ENCODE peak calls at places on chromosome 5, in nine cellular contexts. B is fibroblast of lung, Q is BE2C, J is GM18507, W is left kidney, G is body of pancreas, T is AG09309, D is RCC 7860, M is H7. S is an unnamed sample.

GRCh38 chr5:8184455-8185063 is 315.6 kb downstream of the MTRR start:
- DNase-seq in W (peak; percentile 64), J (peak; percentile 20), T (no peak), Q (peak; percentile 66), B (peak; percentile 5), M (peak; percentile 56), G (peak; percentile 77), D (no peak), S (peak; percentile 75)

GRCh38 chr5:37847978-37848425 is 8.2 kb upstream of the GDNF start:
- DNase-seq in G (no peak), D (no peak), M (no peak), T (no peak), B (peak; percentile 58), Q (no peak), J (no peak), W (peak; percentile 19), S (peak; percentile 98)

GRCh38 chr5:177992466-177992865 is 3.6 kb downstream of the PROP1 start:
- DNase-seq in B (no peak), J (no peak), M (peak; percentile 42), Q (no peak), D (no peak), W (no peak), T (no peak), G (no peak), S (no peak)

GRCh38 chr5:76696254-76696653 is 19.7 kb upstream of the F2R start:
- DNase-seq in G (no peak), M (no peak), B (no peak), J (no peak), W (no peak), D (no peak), T (no peak), Q (no peak), S (no peak)

GRCh38 chr5:180606215-180606785 is 15.0 kb upstream of the SCGB3A1 start:
- DNase-seq in W (no peak), Q (no peak), M (no peak), T (no peak), B (no peak), G (no peak), J (no peak), D (no peak), S (no peak)

GRCh38 chr5:149422429-149423286 is 43.6 kb upstream of the IL17B start:
- DNase-seq in J (no peak), Q (peak; percentile 99), W (peak; percentile 98), M (peak; percentile 79), T (no peak), G (peak; percentile 42), D (no peak), B (peak; percentile 98), S (no peak)

GRCh38 chr5:179357036-179357435 is 11.8 kb upstream of the ADAMTS2 start:
- DNase-seq in Q (no peak), M (no peak), G (no peak), J (no peak), T (no peak), B (peak; percentile 78), D (no peak), W (no peak), S (no peak)

GRCh38 chr5:137190441-137190840 is 308.7 kb downstream of the SPOCK1 start:
- DNase-seq in M (no peak), W (no peak), G (no peak), D (no peak), B (no peak), J (no peak), T (peak; percentile 31), Q (no peak), S (no peak)

GRCh38 chr5:158351485-158352140 is 492.7 kb upstream of the CLINT1 start:
- DNase-seq in M (no peak), W (no peak), G (no peak), D (no peak), Q (no peak), T (no peak), J (no peak), B (no peak), S (peak; percentile 45)

GRCh38 chr5:129963359-129963758 is 59.1 kb downstream of the CHSY3 start:
- DNase-seq in W (no peak), M (no peak), T (peak; percentile 85), D (peak; percentile 19), Q (no peak), J (no peak), G (no peak), B (peak; percentile 91), S (no peak)

GRCh38 chr5:149455889-149456409 is 76.9 kb upstream of the IL17B start:
- DNase-seq in B (peak; percentile 74), W (no peak), G (no peak), J (no peak), M (no peak), D (peak; percentile 97), T (no peak), Q (no peak), S (no peak)

GRCh38 chr5:93378073-93378472 is 202.9 kb downstream of the NR2F1-AS1 start:
- DNase-seq in G (no peak), J (no peak), W (peak; percentile 69), B (peak; percentile 82), Q (no peak), M (no peak), T (peak; percentile 40), D (no peak), S (peak; percentile 93)

GRCh38 chr5:112742424-112742823 is 4.7 kb downstream of the APC start:
- DNase-seq in M (no peak), T (no peak), Q (no peak), D (peak; percentile 19), B (peak; percentile 31), G (no peak), J (no peak), W (peak; percentile 13), S (no peak)

GRCh38 chr5:76693141-76693540 is 22.8 kb upstream of the F2R start:
- DNase-seq in D (no peak), Q (no peak), W (no peak), T (no peak), B (no peak), G (no peak), M (no peak), J (no peak), S (no peak)

GRCh38 chr5:127757576-127757975 is 54.4 kb downstream of the CCDC192 start:
- DNase-seq in M (peak; percentile 43), D (peak; percentile 38), J (peak; percentile 23), B (peak; percentile 63), G (peak; percentile 58), T (peak; percentile 55), Q (no peak), W (peak; percentile 71), S (peak; percentile 71)

GRCh38 chr5:119453045-119453383 is 717 bp downstream of the HSD17B4 start:
- DNase-seq in J (no peak), B (peak; percentile 65), Q (no peak), G (peak; percentile 40), T (no peak), W (peak; percentile 57), D (no peak), M (peak; percentile 24), S (peak; percentile 74)

GRCh38 chr5:164597293-164597900 is 1092.0 kb downstream of the MAT2B start:
- DNase-seq in D (no peak), W (peak; percentile 20), T (no peak), J (no peak), M (peak; percentile 38), B (no peak), Q (peak; percentile 64), G (no peak), S (peak; percentile 51)

GRCh38 chr5:43601454-43602260 is 1.3 kb upstream of the NNT start:
- DNase-seq in B (peak; percentile 54), D (peak; percentile 65), T (no peak), Q (no peak), W (peak; percentile 56), J (no peak), M (no peak), G (no peak), S (peak; percentile 76)

GRCh38 chr5:88955403-88955802 is 72.4 kb upstream of the MEF2C start:
- DNase-seq in M (no peak), T (no peak), G (no peak), Q (no peak), D (no peak), J (no peak), W (no peak), B (no peak), S (no peak)

GRCh38 chr5:141508808-141509611 is 20.1 kb downstream of the PCDHGC5 start:
- DNase-seq in G (no peak), M (peak; percentile 91), T (peak; percentile 90), D (peak; percentile 98), Q (peak; percentile 86), B (peak; percentile 97), W (peak; percentile 97), J (no peak), S (peak; percentile 86)

GRCh38 chr5:96687812-96688453 is 25.8 kb downstream of the CAST start:
- DNase-seq in Q (no peak), G (no peak), T (no peak), M (peak; percentile 40), B (peak; percentile 83), J (no peak), W (peak; percentile 68), D (peak; percentile 17), S (peak; percentile 85)

GRCh38 chr5:53934126-53934856 is 373.9 kb downstream of the NDUFS4 start:
- DNase-seq in D (no peak), T (peak; percentile 51), Q (no peak), M (no peak), G (no peak), J (no peak), B (peak; percentile 28), W (peak; percentile 58), S (no peak)

GRCh38 chr5:139473105-139473504 is 2.3 kb downstream of the SMIM33 start:
- DNase-seq in J (no peak), B (no peak), Q (no peak), G (no peak), M (peak; percentile 86), T (no peak), D (no peak), W (peak; percentile 89), S (peak; percentile 52)

GRCh38 chr5:168211245-168211644 is 80.2 kb upstream of the WWC1 start:
- DNase-seq in G (no peak), M (no peak), J (no peak), T (no peak), Q (no peak), W (no peak), D (no peak), B (no peak), S (peak; percentile 54)

GRCh38 chr5:160312139-160312959 is at the start of gene CCNJL:
- DNase-seq in Q (peak; percentile 84), T (no peak), G (no peak), W (peak; percentile 94), M (peak; percentile 100), D (peak; percentile 34), J (peak; percentile 20), B (peak; percentile 17), S (peak; percentile 97)

GRCh38 chr5:36607114-36607561 is 732 bp downstream of the SLC1A3 start:
- DNase-seq in D (peak; percentile 27), B (peak; percentile 61), J (no peak), W (peak; percentile 81), T (peak; percentile 24), M (no peak), G (peak; percentile 34), Q (no peak), S (peak; percentile 35)

GRCh38 chr5:160423025-160423554 is 1.4 kb downstream of the PTTG1 start:
- DNase-seq in D (no peak), Q (no peak), M (no peak), T (no peak), W (no peak), G (no peak), B (no peak), J (no peak), S (peak; percentile 89)

GRCh38 chr5:138385660-138386059 is 33.2 kb downstream of the KDM3B start:
- DNase-seq in M (no peak), Q (no peak), W (no peak), G (no peak), B (no peak), T (no peak), J (no peak), D (no peak), S (no peak)

GRCh38 chr5:124935060-124935459 is 188.6 kb upstream of the ZNF608 start:
- DNase-seq in B (no peak), J (no peak), D (no peak), T (no peak), M (no peak), G (no peak), Q (no peak), W (no peak), S (no peak)

GRCh38 chr5:40221255-40221654 is 458.5 kb upstream of the PTGER4 start:
- DNase-seq in T (no peak), B (no peak), Q (no peak), M (no peak), D (no peak), J (no peak), W (no peak), G (no peak), S (no peak)

S was measured in NCI-H69.